ENCODE peak calls at places on chromosome 14, in six cellular contexts. One of them, this sample, is unnamed.

GRCh38 chr14:92600318-92601053 is 86.9 kb downstream of the RIN3 start:
- DNase-seq in mesenchymal stem cell: peak
- DNase-seq in H9: no peak
- DNase-seq in mesendoderm: no peak
- DNase-seq in H1: no peak
- DNase-seq in neuronal stem cell: no peak
- DNase-seq in this sample: peak

GRCh38 chr14:61493239-61493638 is 171.9 kb downstream of the PRKCH start:
- DNase-seq in neuronal stem cell: no peak
- DNase-seq in mesendoderm: peak
- DNase-seq in H1: no peak
- DNase-seq in H9: no peak
- DNase-seq in mesenchymal stem cell: peak
- DNase-seq in this sample: peak

GRCh38 chr14:61355892-61356325 is 34.5 kb downstream of the PRKCH start:
- DNase-seq in H1: no peak
- DNase-seq in mesendoderm: peak
- DNase-seq in H9: peak
- DNase-seq in mesenchymal stem cell: no peak
- DNase-seq in neuronal stem cell: no peak
- DNase-seq in this sample: peak

GRCh38 chr14:81332725-81333124 is 67.4 kb downstream of the STON2 start:
- DNase-seq in H9: no peak
- DNase-seq in mesenchymal stem cell: no peak
- DNase-seq in mesendoderm: no peak
- DNase-seq in neuronal stem cell: no peak
- DNase-seq in H1: no peak
- DNase-seq in this sample: no peak

GRCh38 chr14:89911018-89911919 is 43.3 kb downstream of the EFCAB11 start:
- DNase-seq in mesenchymal stem cell: peak
- DNase-seq in H9: peak
- DNase-seq in neuronal stem cell: peak
- DNase-seq in H1: peak
- DNase-seq in mesendoderm: peak
- DNase-seq in this sample: peak

GRCh38 chr14:24051162-24051788 is 534 bp upstream of the CARMIL3 start:
- DNase-seq in mesendoderm: peak
- DNase-seq in neuronal stem cell: no peak
- DNase-seq in mesenchymal stem cell: no peak
- DNase-seq in H1: peak
- DNase-seq in H9: peak
- DNase-seq in this sample: no peak

GRCh38 chr14:88868558-88869159 is 44.2 kb downstream of the TTC8 start:
- DNase-seq in H9: no peak
- DNase-seq in mesendoderm: peak
- DNase-seq in neuronal stem cell: no peak
- DNase-seq in mesenchymal stem cell: no peak
- DNase-seq in H1: no peak
- DNase-seq in this sample: peak

GRCh38 chr14:53925201-53925766 is 31.3 kb downstream of the BMP4 start:
- DNase-seq in H1: no peak
- DNase-seq in mesenchymal stem cell: peak
- DNase-seq in H9: no peak
- DNase-seq in neuronal stem cell: no peak
- DNase-seq in mesendoderm: no peak
- DNase-seq in this sample: no peak

GRCh38 chr14:80164991-80165390 is 46.3 kb downstream of the DIO2 start:
- DNase-seq in mesendoderm: no peak
- DNase-seq in neuronal stem cell: no peak
- DNase-seq in mesenchymal stem cell: no peak
- DNase-seq in H9: no peak
- DNase-seq in H1: no peak
- DNase-seq in this sample: peak

GRCh38 chr14:90677484-90678045 is 138.7 kb downstream of the TTC7B start:
- DNase-seq in H9: no peak
- DNase-seq in H1: no peak
- DNase-seq in neuronal stem cell: no peak
- DNase-seq in mesendoderm: no peak
- DNase-seq in mesenchymal stem cell: peak
- DNase-seq in this sample: peak

GRCh38 chr14:38777401-38777800 is 325.6 kb downstream of the SEC23A start:
- DNase-seq in mesendoderm: no peak
- DNase-seq in neuronal stem cell: no peak
- DNase-seq in mesenchymal stem cell: no peak
- DNase-seq in H9: no peak
- DNase-seq in H1: no peak
- DNase-seq in this sample: no peak

DNA sequence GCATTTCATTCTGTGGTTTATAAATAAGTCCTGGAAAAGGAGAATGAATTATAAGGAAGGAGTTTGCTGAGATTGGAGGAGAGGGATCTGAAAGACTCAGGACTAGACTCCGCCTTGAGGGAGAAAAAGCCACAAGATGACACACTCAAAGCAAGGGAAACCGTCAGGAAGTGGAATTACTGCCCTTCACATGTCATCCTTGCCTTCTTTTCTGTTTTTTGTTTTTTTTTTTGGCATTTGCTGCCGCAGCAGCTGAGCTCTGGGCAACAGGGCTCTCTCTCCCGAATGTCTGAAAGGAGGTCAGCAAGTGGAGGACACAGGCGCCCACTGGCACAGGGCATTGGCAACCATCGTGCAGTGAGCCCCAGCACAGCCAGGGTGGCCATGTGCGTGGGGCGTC is 344.9 kb downstream of the DPF3 start:
- DNase-seq in neuronal stem cell: no peak
- DNase-seq in H9: no peak
- DNase-seq in H1: no peak
- DNase-seq in mesendoderm: no peak
- DNase-seq in mesenchymal stem cell: no peak
- DNase-seq in this sample: peak
- H2BK15ac ChIP-seq in neuronal stem cell: no peak
- H2BK15ac ChIP-seq in H9: no peak
- H2BK15ac ChIP-seq in H1: no peak
- H2BK15ac ChIP-seq in mesendoderm: no peak
- H2BK15ac ChIP-seq in mesenchymal stem cell: no peak
- H2BK15ac ChIP-seq in this sample: no peak

GRCh38 chr14:105863296-105864108 is 337.1 kb downstream of the TMEM121 start:
- DNase-seq in neuronal stem cell: no peak
- DNase-seq in mesenchymal stem cell: no peak
- DNase-seq in H1: no peak
- DNase-seq in mesendoderm: no peak
- DNase-seq in H9: peak
- DNase-seq in this sample: no peak
- H3K9ac ChIP-seq in neuronal stem cell: no peak
- H3K9ac ChIP-seq in mesenchymal stem cell: no peak
- H3K9ac ChIP-seq in H1: no peak
- H3K9ac ChIP-seq in mesendoderm: no peak
- H3K9ac ChIP-seq in H9: no peak
- H3K9ac ChIP-seq in this sample: no peak

GRCh38 chr14:37019488-37019887 is 152.9 kb downstream of the SLC25A21 start:
- DNase-seq in H1: no peak
- DNase-seq in H9: no peak
- DNase-seq in mesendoderm: no peak
- DNase-seq in neuronal stem cell: no peak
- DNase-seq in mesenchymal stem cell: no peak
- DNase-seq in this sample: no peak

GRCh38 chr14:37018571-37019240 is 153.7 kb downstream of the SLC25A21 start:
- DNase-seq in H1: no peak
- DNase-seq in mesenchymal stem cell: no peak
- DNase-seq in H9: no peak
- DNase-seq in mesendoderm: no peak
- DNase-seq in neuronal stem cell: no peak
- DNase-seq in this sample: no peak

GRCh38 chr14:37024166-37024565 is 148.2 kb downstream of the SLC25A21 start:
- DNase-seq in mesenchymal stem cell: no peak
- DNase-seq in mesendoderm: no peak
- DNase-seq in H9: no peak
- DNase-seq in neuronal stem cell: no peak
- DNase-seq in H1: no peak
- DNase-seq in this sample: no peak

GRCh38 chr14:37027188-37027824 is 145.1 kb downstream of the SLC25A21 start:
- DNase-seq in H1: no peak
- DNase-seq in mesenchymal stem cell: no peak
- DNase-seq in H9: no peak
- DNase-seq in neuronal stem cell: no peak
- DNase-seq in mesendoderm: no peak
- DNase-seq in this sample: no peak

GRCh38 chr14:37021406-37021805 is 151.0 kb downstream of the SLC25A21 start:
- DNase-seq in mesenchymal stem cell: no peak
- DNase-seq in H9: no peak
- DNase-seq in mesendoderm: no peak
- DNase-seq in neuronal stem cell: no peak
- DNase-seq in H1: no peak
- DNase-seq in this sample: no peak
- H2BK15ac ChIP-seq in mesenchymal stem cell: no peak
- H2BK15ac ChIP-seq in H9: no peak
- H2BK15ac ChIP-seq in mesendoderm: no peak
- H2BK15ac ChIP-seq in neuronal stem cell: no peak
- H2BK15ac ChIP-seq in H1: no peak
- H2BK15ac ChIP-seq in this sample: no peak

GRCh38 chr14:96269359-96269710 is 13.3 kb downstream of the BDKRB1 start:
- DNase-seq in H9: peak
- DNase-seq in neuronal stem cell: no peak
- DNase-seq in H1: no peak
- DNase-seq in mesendoderm: no peak
- DNase-seq in mesenchymal stem cell: no peak
- DNase-seq in this sample: no peak

GRCh38 chr14:96267916-96268315 is 11.9 kb downstream of the BDKRB1 start:
- DNase-seq in H9: peak
- DNase-seq in mesendoderm: no peak
- DNase-seq in neuronal stem cell: no peak
- DNase-seq in mesenchymal stem cell: no peak
- DNase-seq in H1: no peak
- DNase-seq in this sample: peak

GRCh38 chr14:96265387-96265786 is 9.4 kb downstream of the BDKRB1 start:
- DNase-seq in mesenchymal stem cell: no peak
- DNase-seq in neuronal stem cell: no peak
- DNase-seq in mesendoderm: no peak
- DNase-seq in H1: no peak
- DNase-seq in H9: no peak
- DNase-seq in this sample: peak

GRCh38 chr14:96268426-96269358 is 12.7 kb downstream of the BDKRB1 start:
- DNase-seq in mesendoderm: no peak
- DNase-seq in H9: peak
- DNase-seq in H1: peak
- DNase-seq in neuronal stem cell: no peak
- DNase-seq in mesenchymal stem cell: peak
- DNase-seq in this sample: peak

GRCh38 chr14:96267336-96267735 is 11.3 kb downstream of the BDKRB1 start:
- DNase-seq in H9: peak
- DNase-seq in mesenchymal stem cell: peak
- DNase-seq in neuronal stem cell: no peak
- DNase-seq in mesendoderm: peak
- DNase-seq in H1: no peak
- DNase-seq in this sample: peak
- H3K9ac ChIP-seq in H9: no peak
- H3K9ac ChIP-seq in mesenchymal stem cell: peak
- H3K9ac ChIP-seq in neuronal stem cell: no peak
- H3K9ac ChIP-seq in mesendoderm: no peak
- H3K9ac ChIP-seq in H1: no peak
- H3K9ac ChIP-seq in this sample: no peak

GRCh38 chr14:69504775-69505174 is 20.2 kb downstream of the PLEKHD1 start:
- DNase-seq in neuronal stem cell: no peak
- DNase-seq in mesenchymal stem cell: no peak
- DNase-seq in H9: no peak
- DNase-seq in H1: no peak
- DNase-seq in mesendoderm: no peak
- DNase-seq in this sample: no peak
- H2BK15ac ChIP-seq in neuronal stem cell: no peak
- H2BK15ac ChIP-seq in mesenchymal stem cell: no peak
- H2BK15ac ChIP-seq in H9: no peak
- H2BK15ac ChIP-seq in H1: no peak
- H2BK15ac ChIP-seq in mesendoderm: no peak
- H2BK15ac ChIP-seq in this sample: no peak

GRCh38 chr14:99516156-99517045 is 35.2 kb downstream of the CCNK start:
- DNase-seq in H1: no peak
- DNase-seq in mesenchymal stem cell: no peak
- DNase-seq in neuronal stem cell: no peak
- DNase-seq in mesendoderm: no peak
- DNase-seq in H9: peak
- DNase-seq in this sample: no peak

GRCh38 chr14:99519347-99519881 is 38.2 kb downstream of the CCNK start:
- DNase-seq in neuronal stem cell: no peak
- DNase-seq in mesenchymal stem cell: no peak
- DNase-seq in H1: no peak
- DNase-seq in mesendoderm: no peak
- DNase-seq in H9: no peak
- DNase-seq in this sample: no peak

GRCh38 chr14:99518441-99519346 is 37.5 kb downstream of the CCNK start:
- DNase-seq in H9: peak
- DNase-seq in mesenchymal stem cell: peak
- DNase-seq in H1: peak
- DNase-seq in mesendoderm: peak
- DNase-seq in neuronal stem cell: peak
- DNase-seq in this sample: peak

GRCh38 chr14:99517046-99517642 is 35.9 kb downstream of the CCNK start:
- DNase-seq in mesenchymal stem cell: no peak
- DNase-seq in H9: peak
- DNase-seq in H1: no peak
- DNase-seq in neuronal stem cell: no peak
- DNase-seq in mesendoderm: no peak
- DNase-seq in this sample: no peak

GRCh38 chr14:99517643-99518381 is 36.6 kb downstream of the CCNK start:
- DNase-seq in H1: no peak
- DNase-seq in H9: peak
- DNase-seq in neuronal stem cell: no peak
- DNase-seq in mesenchymal stem cell: no peak
- DNase-seq in mesendoderm: no peak
- DNase-seq in this sample: no peak
- H3K9ac ChIP-seq in H1: no peak
- H3K9ac ChIP-seq in H9: no peak
- H3K9ac ChIP-seq in neuronal stem cell: no peak
- H3K9ac ChIP-seq in mesenchymal stem cell: no peak
- H3K9ac ChIP-seq in mesendoderm: no peak
- H3K9ac ChIP-seq in this sample: no peak

GRCh38 chr14:106808458-106808857 is 1282.1 kb downstream of the TMEM121 start:
- DNase-seq in mesendoderm: no peak
- DNase-seq in H1: no peak
- DNase-seq in neuronal stem cell: no peak
- DNase-seq in mesenchymal stem cell: no peak
- DNase-seq in H9: no peak
- DNase-seq in this sample: no peak
- H2BK15ac ChIP-seq in mesendoderm: no peak
- H2BK15ac ChIP-seq in H1: no peak
- H2BK15ac ChIP-seq in neuronal stem cell: no peak
- H2BK15ac ChIP-seq in mesenchymal stem cell: no peak
- H2BK15ac ChIP-seq in H9: no peak
- H2BK15ac ChIP-seq in this sample: no peak

GRCh38 chr14:28141662-28142061 is 624.9 kb upstream of the FOXG1 start:
- DNase-seq in mesenchymal stem cell: no peak
- DNase-seq in H9: no peak
- DNase-seq in H1: no peak
- DNase-seq in neuronal stem cell: no peak
- DNase-seq in mesendoderm: no peak
- DNase-seq in this sample: no peak
- H3K9ac ChIP-seq in mesenchymal stem cell: no peak
- H3K9ac ChIP-seq in H9: no peak
- H3K9ac ChIP-seq in H1: no peak
- H3K9ac ChIP-seq in neuronal stem cell: no peak
- H3K9ac ChIP-seq in mesendoderm: no peak
- H3K9ac ChIP-seq in this sample: no peak